ENCODE peak calls at places on chromosomes 2 and 18, in six cellular contexts. M is HepG2, D is sigmoid colon, J is spleen, F is H1, X is HCT116. O is an unnamed sample.

GRCh38 chr18:29962579-29962978 is 1080.0 kb downstream of the DSC3 start:
- DNase-seq in F (no peak), D (no peak), M (no peak), X (no peak), J (no peak), O (no peak)

GRCh38 chr2:39494784-39495251 is 57.7 kb upstream of the MAP4K3 start:
- DNase-seq in J (no peak), X (no peak), F (no peak), M (no peak), D (no peak), O (no peak)

GRCh38 chr2:176175729-176176074 is 12.8 kb upstream of the HOXD1 start:
- DNase-seq in F (no peak), X (no peak), D (no peak), J (no peak), M (no peak), O (peak)

GRCh38 chr18:57223160-57223870 is 76.4 kb downstream of the BOD1L2 start:
- DNase-seq in J (no peak), D (no peak), M (no peak), X (no peak), F (no peak), O (no peak)

GRCh38 chr2:18589354-18589753 is at the start of gene NT5C1B:
- DNase-seq in J (no peak), M (no peak), X (no peak), D (no peak), F (no peak), O (no peak)

GRCh38 chr2:225437319-225437718 is 37.8 kb downstream of the NYAP2 start:
- DNase-seq in X (no peak), D (no peak), J (no peak), F (no peak), M (no peak), O (no peak)

GRCh38 chr2:69449906-69450305 is 12.7 kb upstream of the NFU1 start:
- DNase-seq in M (no peak), J (no peak), D (no peak), X (no peak), F (no peak), O (no peak)

GRCh38 chr2:190511104-190511503 is 23.4 kb downstream of the NEMP2 start:
- DNase-seq in M (peak), D (no peak), X (peak), F (no peak), J (no peak), O (peak)

GRCh38 chr2:111664451-111664850 is 219.5 kb downstream of the ANAPC1 start:
- DNase-seq in D (no peak), J (no peak), M (no peak), X (no peak), F (no peak), O (no peak)

GRCh38 chr18:44682871-44683221 is 2.2 kb downstream of the SETBP1 start:
- DNase-seq in J (no peak), M (no peak), F (no peak), X (no peak), D (peak), O (no peak)

GRCh38 chr2:20479835-20480234 is 33.0 kb downstream of the RHOB start:
- DNase-seq in D (peak), F (no peak), M (no peak), X (no peak), J (no peak), O (no peak)

GRCh38 chr18:48621240-48621639 is 82.4 kb downstream of the CTIF start:
- DNase-seq in X (no peak), F (no peak), D (no peak), J (peak), M (no peak), O (no peak)

GRCh38 chr18:79510046-79510685 is 114.4 kb downstream of the NFATC1 start:
- DNase-seq in X (no peak), M (no peak), F (no peak), J (peak), D (peak), O (no peak)

GRCh38 chr2:131483981-131484505 is 8.1 kb downstream of the TUBA3D start:
- DNase-seq in J (peak), F (no peak), M (no peak), D (no peak), X (no peak), O (no peak)

GRCh38 chr2:80054339-80054675 is 250.2 kb downstream of the LRRTM1 start:
- DNase-seq in D (no peak), F (no peak), M (no peak), J (no peak), X (no peak), O (no peak)

GRCh38 chr18:23591011-23591410 is 4.7 kb upstream of the NPC1 start:
- DNase-seq in D (no peak), F (no peak), J (no peak), M (no peak), X (no peak), O (no peak)

GRCh38 chr2:67436221-67436620 is 39.1 kb downstream of the ETAA1 start:
- DNase-seq in D (no peak), X (no peak), F (no peak), M (no peak), J (no peak), O (no peak)

GRCh38 chr2:187466129-187466792 is 18.2 kb upstream of the CALCRL start:
- DNase-seq in X (no peak), F (no peak), M (no peak), J (no peak), D (no peak), O (no peak)

GRCh38 chr2:39631715-39632114 is 34.0 kb upstream of the TMEM178A start:
- DNase-seq in D (no peak), M (no peak), F (no peak), J (no peak), X (no peak), O (peak)

GRCh38 chr2:211085056-211085680 is 528.8 kb downstream of the CPS1 start:
- DNase-seq in X (peak), M (peak), F (no peak), J (no peak), D (no peak), O (peak)

GRCh38 chr2:201127128-201127521 is 11.2 kb downstream of the CFLAR start:
- DNase-seq in J (no peak), F (no peak), M (no peak), X (no peak), D (no peak), O (no peak)

GRCh38 chr2:201126308-201127127 is 10.6 kb downstream of the CFLAR start:
- DNase-seq in J (no peak), F (no peak), X (no peak), M (no peak), D (no peak), O (no peak)

GRCh38 chr2:201130524-201131186 is 14.7 kb downstream of the CFLAR start:
- DNase-seq in M (no peak), F (no peak), D (no peak), X (no peak), J (no peak), O (peak)

GRCh38 chr2:201129044-201129505 is 13.1 kb downstream of the CFLAR start:
- DNase-seq in X (no peak), D (no peak), M (peak), F (no peak), J (no peak), O (peak)

DNA sequence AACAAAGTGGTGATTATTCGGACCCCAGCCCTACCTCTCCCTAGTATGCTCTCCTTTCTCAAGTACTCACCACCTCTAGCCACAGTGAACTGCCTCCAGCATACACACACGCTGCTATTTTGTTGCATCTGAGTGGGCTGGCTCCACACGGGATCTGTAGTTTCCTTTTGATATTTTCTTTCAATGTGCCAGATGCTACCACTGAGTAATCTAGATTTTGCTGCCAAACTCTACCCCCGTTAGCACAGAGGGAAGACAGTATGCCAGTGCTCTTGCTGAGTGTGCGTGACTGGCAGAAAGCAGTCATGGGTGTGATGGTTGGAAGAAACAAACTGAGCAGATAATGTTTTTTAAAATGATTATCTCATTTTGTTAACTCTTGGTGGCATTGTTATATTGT is 11.6 kb downstream of the CFLAR start:
- DNase-seq in M (no peak), D (no peak), F (no peak), X (no peak), J (no peak), O (no peak)
- TF ChIP-seq POLR2A in M (no peak), D (no peak), F (no peak), X (no peak), J (no peak), O (no peak)

GRCh38 chr2:230129343-230129742 is 60.6 kb upstream of the SLC16A14 start:
- DNase-seq in M (peak), J (no peak), F (no peak), X (no peak), D (no peak), O (peak)
- H3K4me3 ChIP-seq in M (no peak), J (no peak), F (no peak), X (no peak), D (no peak), O (no peak)

GRCh38 chr2:143347901-143348300 is 218.7 kb downstream of the ARHGAP15 start:
- DNase-seq in M (no peak), J (no peak), D (no peak), X (no peak), F (no peak), O (no peak)
- TF ChIP-seq POLR2A in M (no peak), J (no peak), D (no peak), X (no peak), F (no peak), O (no peak)

GRCh38 chr2:237407734-237408133 is 6.2 kb downstream of the COL6A3 start:
- DNase-seq in M (no peak), J (no peak), D (no peak), X (no peak), F (no peak), O (no peak)

GRCh38 chr2:237405006-237405559 is 8.9 kb downstream of the COL6A3 start:
- DNase-seq in M (no peak), J (no peak), X (no peak), D (no peak), F (no peak), O (no peak)

GRCh38 chr2:237410949-237411635 is 2.9 kb downstream of the COL6A3 start:
- DNase-seq in F (no peak), M (no peak), J (no peak), D (peak), X (no peak), O (no peak)

GRCh38 chr2:237405605-237406004 is 8.4 kb downstream of the COL6A3 start:
- DNase-seq in M (no peak), F (no peak), X (no peak), D (no peak), J (no peak), O (no peak)

DNA sequence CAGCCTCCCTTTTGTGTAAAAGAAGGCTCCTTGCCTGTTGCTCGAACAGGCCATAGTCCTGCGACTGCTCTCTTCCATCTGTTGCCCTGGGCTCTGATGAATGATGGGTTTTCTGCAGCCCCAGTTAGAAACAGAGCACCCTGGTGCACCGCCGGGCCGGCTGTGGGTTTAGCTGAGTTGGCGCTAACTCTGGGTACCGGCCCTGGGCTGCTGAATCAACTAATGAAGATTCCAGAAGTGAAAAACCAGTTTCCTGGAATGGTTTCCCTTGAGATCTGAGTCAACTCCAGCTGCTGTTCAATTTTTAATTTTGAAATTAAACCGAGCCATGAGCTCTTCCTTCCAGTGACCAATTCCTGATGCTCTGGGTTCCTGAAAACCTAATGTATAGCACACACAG is 5.7 kb downstream of the COL6A3 start:
- DNase-seq in D (no peak), M (no peak), X (no peak), F (no peak), J (no peak), O (no peak)
- H3K4me3 ChIP-seq in D (no peak), M (no peak), X (no peak), F (no peak), J (no peak), O (no peak)

DNA sequence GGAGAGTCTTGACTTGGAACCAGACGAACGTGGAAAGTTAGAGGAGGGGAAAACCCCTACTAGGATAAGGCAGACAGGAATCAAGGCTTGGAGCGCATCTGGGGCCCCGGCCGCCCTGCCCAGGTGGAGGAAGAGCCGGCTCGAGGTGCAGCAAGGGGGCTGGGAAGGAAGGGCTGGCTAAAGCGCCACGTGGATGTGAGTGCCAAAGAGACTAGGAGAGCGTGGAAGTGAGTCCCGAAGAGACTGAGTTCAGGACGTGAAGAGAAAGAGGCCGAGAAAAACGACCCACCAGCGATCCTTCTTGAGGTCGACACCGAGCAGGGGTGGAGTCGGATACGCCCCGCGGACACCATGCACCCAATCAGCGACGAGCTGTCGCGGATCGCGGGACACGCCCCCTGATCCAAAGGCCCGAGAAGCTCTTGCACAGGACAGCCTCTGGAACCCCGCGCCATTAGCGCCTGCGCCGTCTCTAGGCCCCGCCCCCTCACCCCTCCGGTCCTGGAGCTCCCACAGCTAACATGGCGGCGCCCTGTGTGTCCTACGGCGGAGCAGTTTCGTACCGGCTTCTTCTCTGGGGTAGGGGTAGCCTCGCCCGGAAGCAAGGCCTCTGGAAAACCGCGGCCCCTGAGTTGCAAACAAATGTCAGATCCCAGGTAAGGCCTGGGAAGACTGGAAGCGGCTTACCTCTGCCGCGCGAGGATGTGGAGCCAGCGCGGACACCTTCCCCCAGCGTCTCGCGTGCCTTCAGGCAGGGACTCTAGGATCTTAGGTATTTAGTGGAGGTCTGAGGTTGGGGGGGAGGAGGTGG is at the start of gene MRPS9:
- DNase-seq in M (peak), D (peak), F (peak), J (peak), X (peak), O (peak)
- TF ChIP-seq POLR2A in M (peak), D (peak), F (peak), J (no peak), X (peak), O (peak)

GRCh38 chr2:240390091-240391073 is 45.1 kb upstream of the GPC1 start:
- DNase-seq in J (peak), M (no peak), D (peak), F (no peak), X (no peak), O (peak)

GRCh38 chr2:240389302-240389805 is 46.1 kb upstream of the GPC1 start:
- DNase-seq in F (no peak), M (no peak), X (no peak), D (no peak), J (peak), O (no peak)

GRCh38 chr2:240392084-240392947 is 43.1 kb upstream of the GPC1 start:
- DNase-seq in X (no peak), D (peak), J (peak), M (no peak), F (no peak), O (no peak)

GRCh38 chr2:240392948-240393830 is 42.3 kb upstream of the GPC1 start:
- DNase-seq in M (no peak), J (peak), D (peak), F (no peak), X (no peak), O (no peak)

DNA sequence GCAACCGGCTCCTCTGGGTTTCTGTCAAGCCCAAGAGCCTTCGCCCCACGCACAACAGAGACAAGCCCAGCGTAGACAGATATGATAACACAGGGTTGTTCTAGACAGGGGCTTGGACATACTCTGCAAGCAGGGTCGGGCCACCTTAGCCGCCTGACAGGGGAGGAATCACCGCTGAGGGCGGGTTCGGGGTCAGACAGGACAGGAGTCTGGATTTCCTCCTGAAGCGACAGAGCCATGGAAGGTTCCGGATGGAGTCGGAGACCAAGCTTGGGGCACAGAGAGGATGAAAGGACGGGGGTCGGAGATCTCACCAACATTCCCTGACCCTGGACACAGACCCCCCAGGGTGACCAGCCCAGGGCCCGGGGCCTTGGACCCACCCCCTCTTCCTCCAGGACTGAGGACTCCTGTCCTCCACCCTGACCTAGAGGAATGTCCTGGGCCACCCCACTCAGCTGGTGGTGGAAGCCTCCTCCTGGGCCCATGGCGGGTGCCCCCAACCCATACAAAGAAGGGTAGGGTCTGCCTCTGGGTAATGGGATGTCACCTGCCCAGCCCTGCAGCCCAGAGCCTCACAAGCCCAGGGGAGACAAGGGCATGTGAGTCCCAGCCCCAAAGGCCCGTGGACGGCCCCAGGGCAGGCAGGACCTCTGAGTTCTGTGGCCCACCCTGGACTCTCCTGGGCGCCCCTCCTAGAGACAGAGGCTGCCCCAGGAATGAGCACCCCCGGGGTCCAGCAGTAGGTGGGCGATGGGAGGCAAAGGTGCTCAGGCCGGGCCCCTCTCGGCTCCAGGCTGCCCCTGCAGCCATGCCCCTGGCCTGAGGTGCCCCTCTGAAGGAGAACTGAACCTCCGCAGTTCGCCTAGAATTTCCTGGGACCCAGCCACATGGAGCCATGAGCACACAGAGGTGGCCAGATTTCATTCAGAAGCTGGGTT is 44.1 kb upstream of the GPC1 start:
- DNase-seq in J (peak), D (peak), M (no peak), F (no peak), X (no peak), O (no peak)
- H3K4me3 ChIP-seq in J (no peak), D (no peak), M (no peak), F (no peak), X (no peak), O (no peak)

DNA sequence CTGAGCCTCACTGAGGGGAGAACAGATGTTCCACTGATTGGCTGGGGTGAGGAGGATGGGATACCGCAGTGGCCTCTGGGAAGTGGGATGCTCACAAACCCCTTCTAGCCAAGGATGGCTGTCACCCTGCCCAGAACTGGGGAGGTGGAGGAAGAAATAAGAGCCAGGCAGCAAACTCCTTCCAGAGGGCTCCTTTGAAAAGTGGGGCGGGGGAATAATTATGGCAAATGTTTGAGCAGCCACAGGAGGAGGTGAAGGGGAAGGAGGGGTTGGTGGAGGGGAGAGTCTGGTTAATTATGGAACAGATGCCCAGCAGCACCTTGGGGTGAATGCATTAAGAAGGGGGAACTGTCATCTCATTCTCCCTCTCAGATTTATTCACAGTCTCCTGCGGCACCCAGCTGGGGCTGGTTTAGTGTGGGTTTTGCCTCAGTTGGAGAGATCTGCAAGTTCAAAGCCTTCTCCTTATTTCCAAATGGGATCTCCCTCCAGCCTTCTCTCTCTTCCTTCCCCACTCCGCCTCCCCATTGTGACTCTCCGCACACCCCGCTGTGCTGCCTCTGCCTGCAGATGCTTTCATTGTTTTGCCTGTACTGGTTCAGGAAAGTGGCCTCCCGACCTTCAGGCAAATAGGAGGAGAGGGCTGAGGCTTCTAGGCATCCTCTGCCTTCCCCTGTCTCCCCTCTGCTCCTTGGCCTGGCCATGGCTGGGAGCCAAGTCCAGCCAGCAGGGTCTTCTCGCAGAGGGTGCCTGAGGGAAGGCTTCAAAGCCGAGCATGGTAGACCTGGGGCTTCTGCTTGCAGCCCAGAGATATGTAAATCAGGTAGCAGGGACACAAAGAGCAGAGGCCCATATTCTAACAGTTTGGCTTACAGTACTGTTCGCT is 457.2 kb upstream of the MEX3C start:
- DNase-seq in D (no peak), M (no peak), J (no peak), F (no peak), X (no peak), O (no peak)
- TF ChIP-seq POLR2A in D (no peak), M (no peak), J (no peak), F (no peak), X (no peak), O (no peak)

GRCh38 chr2:172702451-172702850 is 33.2 kb upstream of the RAPGEF4 start:
- DNase-seq in M (no peak), X (no peak), D (no peak), J (no peak), F (no peak), O (no peak)
- H3K4me3 ChIP-seq in M (no peak), X (no peak), D (no peak), J (no peak), F (no peak), O (no peak)